ENCODE peak calls at places on chromosomes 2 and 18, in ten cellular contexts. I, P, K, W, A, X, J, S, C and L are unnamed samples. For H3K4me1, the result is how much of the 10 kb centered on the place peaks cover.

GRCh38 chr2:181573140-181573736 is 83.7 kb downstream of the CERKL start:
- DNase-seq in C (no peak), W (no peak), X (no peak), A (peak), S (no peak), I (peak), J (no peak), K (no peak), P (peak), L (no peak)

GRCh38 chr18:30927042-30927441 is 115.5 kb downstream of the DSC3 start:
- DNase-seq in J (no peak), K (no peak), P (no peak), X (no peak), A (no peak), I (no peak), C (no peak), W (no peak), S (no peak), L (no peak)

GRCh38 chr18:2316686-2317308 is 254.5 kb downstream of the METTL4 start:
- DNase-seq in X (no peak), W (no peak), J (no peak), P (no peak), A (no peak), S (no peak), I (no peak), C (no peak), K (no peak), L (no peak)

GRCh38 chr2:95158891-95159619 is 593 bp downstream of the ZNF514 start:
- DNase-seq in W (peak), S (peak), P (peak), J (peak), C (no peak), K (peak), A (no peak), X (no peak), I (peak), L (peak)

GRCh38 chr2:69734040-69734611 is 7.8 kb upstream of the ANXA4 start:
- DNase-seq in P (no peak), I (no peak), C (no peak), W (no peak), S (no peak), K (no peak), X (no peak), A (no peak), J (no peak), L (no peak)

GRCh38 chr2:101251844-101252407 is 760 bp upstream of the CNOT11 start:
- DNase-seq in K (no peak), I (no peak), W (no peak), P (peak), A (peak), J (no peak), C (no peak), X (no peak), S (no peak), L (no peak)

GRCh38 chr2:120847700-120848321 is 112.1 kb downstream of the GLI2 start:
- DNase-seq in J (no peak), A (no peak), P (no peak), X (no peak), C (no peak), K (no peak), I (no peak), S (no peak), W (no peak), L (no peak)

GRCh38 chr2:143171817-143172216 is 42.6 kb downstream of the ARHGAP15 start:
- DNase-seq in W (no peak), K (no peak), X (no peak), P (no peak), C (no peak), A (no peak), S (no peak), J (no peak), I (peak), L (no peak)

GRCh38 chr2:33477473-33478468 is 1.3 kb downstream of the RASGRP3 start:
- DNase-seq in K (peak), A (no peak), W (peak), J (peak), C (no peak), X (no peak), I (no peak), P (no peak), S (no peak), L (no peak)

GRCh38 chr2:191565647-191566198 is 112.2 kb upstream of the NABP1 start:
- DNase-seq in S (no peak), J (no peak), P (no peak), X (no peak), I (no peak), C (no peak), K (peak), W (no peak), A (no peak), L (no peak)

GRCh38 chr2:4269885-4270284 is 566.5 kb downstream of the DCDC2C start:
- DNase-seq in S (no peak), C (no peak), K (no peak), P (no peak), J (no peak), A (no peak), X (no peak), I (no peak), W (no peak), L (no peak)

GRCh38 chr2:8125741-8126691 is 555.8 kb upstream of the ID2 start:
- DNase-seq in K (no peak), W (no peak), A (no peak), X (no peak), J (no peak), P (no peak), S (no peak), C (no peak), I (peak), L (no peak)

GRCh38 chr2:28586864-28587263 is 91.0 kb downstream of the PLB1 start:
- DNase-seq in K (no peak), X (no peak), A (no peak), C (no peak), J (no peak), W (no peak), P (no peak), S (no peak), I (no peak), L (no peak)

GRCh38 chr2:156077041-156077735 is 255.3 kb downstream of the NR4A2 start:
- DNase-seq in P (no peak), A (no peak), I (no peak), S (no peak), C (no peak), W (no peak), K (no peak), J (no peak), X (no peak), L (no peak)

GRCh38 chr2:5590836-5591235 is 101.3 kb upstream of the SOX11 start:
- DNase-seq in K (no peak), C (no peak), P (no peak), I (no peak), J (no peak), W (no peak), X (no peak), A (no peak), S (no peak), L (no peak)

GRCh38 chr2:55107428-55107827 is 57.2 kb upstream of the RTN4 start:
- DNase-seq in X (no peak), C (peak), S (no peak), I (no peak), P (no peak), A (no peak), J (no peak), W (no peak), K (no peak), L (no peak)
- H3K4me1 ChIP-seq in X (under half), C (under half), S (under half), I (under half), P (half or more), A (under half), J (under half), W (under half), K (under half), L (under half)

GRCh38 chr2:45821558-45822271 is 170.2 kb downstream of the PRKCE start:
- DNase-seq in J (peak), I (peak), S (no peak), P (peak), W (peak), C (no peak), A (peak), K (no peak), X (no peak), L (peak)

GRCh38 chr2:45826476-45826875 is 175.0 kb downstream of the PRKCE start:
- DNase-seq in S (no peak), J (no peak), I (no peak), C (no peak), W (no peak), X (no peak), A (no peak), K (no peak), P (no peak), L (no peak)

GRCh38 chr2:45822272-45822630 is 170.8 kb downstream of the PRKCE start:
- DNase-seq in S (no peak), K (no peak), A (no peak), P (no peak), W (no peak), J (no peak), C (no peak), X (no peak), I (peak), L (no peak)

GRCh38 chr2:45825001-45825651 is 173.7 kb downstream of the PRKCE start:
- DNase-seq in S (no peak), P (no peak), X (no peak), A (no peak), I (no peak), K (no peak), W (no peak), C (no peak), J (no peak), L (no peak)

GRCh38 chr2:45823723-45824206 is 172.3 kb downstream of the PRKCE start:
- DNase-seq in A (no peak), P (no peak), S (peak), K (no peak), C (no peak), J (peak), I (no peak), X (no peak), W (no peak), L (peak)
- TF ChIP-seq POLR2A in A (no peak), P (no peak), S (no peak), K (no peak), C (no peak), J (no peak), I (no peak), X (no peak), W (no peak), L (no peak)

GRCh38 chr2:96897491-96898134 is 27.7 kb upstream of the SEMA4C start:
- DNase-seq in J (no peak), I (peak), A (no peak), K (peak), P (no peak), X (no peak), W (no peak), S (no peak), C (no peak), L (peak)

GRCh38 chr2:96898636-96899035 is 28.8 kb upstream of the SEMA4C start:
- DNase-seq in C (no peak), P (no peak), A (no peak), I (no peak), X (no peak), W (no peak), K (no peak), S (no peak), J (no peak), L (no peak)

GRCh38 chr2:96899084-96899735 is 29.3 kb upstream of the SEMA4C start:
- DNase-seq in A (no peak), X (no peak), J (peak), I (peak), S (no peak), K (no peak), W (no peak), C (no peak), P (no peak), L (no peak)

GRCh38 chr2:96900237-96900636 is 30.4 kb upstream of the SEMA4C start:
- DNase-seq in J (no peak), K (no peak), P (no peak), I (no peak), X (no peak), C (no peak), W (no peak), A (no peak), S (no peak), L (no peak)

DNA sequence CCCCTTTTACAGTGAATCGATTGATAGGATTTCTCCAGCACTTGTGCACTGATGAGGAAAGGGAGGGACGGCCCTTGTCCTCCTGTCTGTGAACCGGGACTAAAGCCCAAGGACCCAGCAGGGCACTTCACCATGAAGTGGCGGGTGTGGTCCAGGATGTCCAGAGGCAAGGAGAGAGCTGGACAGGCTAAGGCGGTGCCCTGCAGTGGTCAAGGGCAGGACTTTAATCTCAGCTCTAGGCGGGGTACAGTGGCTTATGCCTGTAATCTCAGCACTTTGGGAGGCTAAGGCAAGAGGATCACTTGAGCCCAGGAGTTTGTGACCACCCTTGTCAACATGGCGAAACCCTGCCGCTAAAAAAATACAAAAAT is 28.2 kb upstream of the SEMA4C start:
- DNase-seq in S (no peak), J (no peak), X (no peak), A (no peak), W (no peak), I (no peak), P (no peak), C (no peak), K (no peak), L (no peak)
- H3K4me1 ChIP-seq in S (half or more), J (under half), X (under half), A (under half), W (under half), I (under half), P (under half), C (under half), K (under half), L (under half)

GRCh38 chr2:216114476-216115223 is 5.5 kb downstream of the XRCC5 start:
- DNase-seq in S (peak), C (peak), A (peak), K (peak), P (peak), I (peak), X (peak), W (peak), J (peak), L (peak)
- TF ChIP-seq POLR2A in S (no peak), C (peak), A (no peak), K (peak), P (no peak), I (peak), X (peak), W (no peak), J (peak), L (no peak)

GRCh38 chr18:58438161-58438983 is 190.5 kb downstream of the ALPK2 start:
- DNase-seq in P (no peak), J (no peak), K (no peak), S (no peak), X (no peak), A (no peak), W (no peak), I (peak), C (no peak), L (no peak)
- H3K4me1 ChIP-seq in P (under half), J (under half), K (under half), S (under half), X (under half), A (under half), W (under half), I (under half), C (under half), L (under half)